ENCODE peak calls at places on chromosome X, in five cellular contexts. H is foreskin fibroblast, J is cardiac muscle cell, V is HCT116, A is B cell. Q is an unnamed sample.

GRCh38 chrX:10620121-10620699 is at the start of gene MID1:
- DNase-seq in A (peak; percentile 26), J (peak; percentile 87), H (peak; percentile 89), V (peak; percentile 55), Q (peak; percentile 26)

GRCh38 chrX:17559728-17560379 is 177.4 kb upstream of the SCML1 start:
- DNase-seq in J (peak; percentile 62), A (no peak), H (peak; percentile 91), V (peak; percentile 42), Q (no peak)

GRCh38 chrX:124232523-124233201 is 99.8 kb upstream of the TEX13D start:
- DNase-seq in A (no peak), V (no peak), J (no peak), H (no peak), Q (no peak)

GRCh38 chrX:19991350-19991718 is 473 bp upstream of the BCLAF3 start:
- DNase-seq in V (no peak), A (no peak), H (no peak), J (no peak), Q (no peak)

GRCh38 chrX:153456161-153456560 is 10.3 kb upstream of the TREX2 start:
- DNase-seq in A (no peak), V (no peak), J (no peak), H (no peak), Q (no peak)

GRCh38 chrX:13419918-13420317 is 100.1 kb upstream of the ATXN3L start:
- DNase-seq in H (no peak), J (no peak), A (no peak), V (no peak), Q (no peak)

GRCh38 chrX:10280061-10280460 is 123.3 kb downstream of the CLCN4 start:
- DNase-seq in J (no peak), H (peak; percentile 12), V (no peak), A (no peak), Q (no peak)

GRCh38 chrX:110531873-110532272 is 173.2 kb downstream of the RTL9 start:
- DNase-seq in J (no peak), V (no peak), H (peak; percentile 48), A (no peak), Q (no peak)

GRCh38 chrX:9324676-9325075 is 140.2 kb upstream of the TBL1X start:
- DNase-seq in J (no peak), A (no peak), H (peak; percentile 26), V (no peak), Q (no peak)

GRCh38 chrX:45063319-45064095 is 137.2 kb downstream of the DIPK2B start:
- DNase-seq in H (no peak), J (no peak), V (no peak), A (no peak), Q (no peak)

GRCh38 chrX:75596178-75596577 is 73.3 kb upstream of the ZDHHC15 start:
- DNase-seq in H (no peak), A (no peak), V (no peak), J (no peak), Q (no peak)

GRCh38 chrX:16212024-16212423 is 44.7 kb downstream of the MAGEB17 start:
- DNase-seq in V (no peak), J (no peak), H (peak; percentile 43), A (no peak), Q (no peak)

GRCh38 chrX:55489315-55490009 is at the start of gene USP51:
- DNase-seq in J (peak; percentile 74), H (peak; percentile 53), V (no peak), A (peak; percentile 55), Q (no peak)

GRCh38 chrX:66200050-66200664 is 36.1 kb downstream of the HEPH start:
- DNase-seq in H (no peak), J (no peak), A (no peak), V (no peak), Q (no peak)

GRCh38 chrX:97026406-97026805 is 142.7 kb downstream of the RPA4 start:
- DNase-seq in V (no peak), H (no peak), J (peak; percentile 40), A (no peak), Q (no peak)

GRCh38 chrX:38206542-38206941 is 14.1 kb downstream of the SRPX start:
- DNase-seq in H (peak; percentile 43), A (no peak), J (no peak), V (no peak), Q (no peak)

GRCh38 chrX:40326186-40326965 is 228.6 kb upstream of the BCOR start:
- DNase-seq in V (no peak), J (no peak), H (no peak), A (no peak), Q (no peak)

GRCh38 chrX:29952016-29952415 is 263.3 kb upstream of the MAGEB2 start:
- DNase-seq in J (no peak), H (no peak), V (no peak), A (no peak), Q (no peak)

GRCh38 chrX:72260448-72260847 is 16.6 kb downstream of the RPS4X start:
- DNase-seq in A (no peak), V (no peak), H (no peak), J (no peak), Q (no peak)

GRCh38 chrX:41677661-41678060 is 11.1 kb upstream of the GPR34 start:
- DNase-seq in A (no peak), H (no peak), J (no peak), V (no peak), Q (no peak)

GRCh38 chrX:120464409-120464808 is 4.7 kb downstream of the LAMP2 start:
- DNase-seq in V (no peak), A (no peak), H (no peak), J (no peak), Q (no peak)

GRCh38 chrX:119790977-119791436 is 423 bp downstream of the RPL39 start:
- DNase-seq in H (peak; percentile 31), V (no peak), J (peak; percentile 17), A (no peak), Q (no peak)

GRCh38 chrX:10078266-10078665 is 78.5 kb upstream of the CLCN4 start:
- DNase-seq in H (no peak), A (no peak), J (no peak), V (no peak), Q (no peak)

GRCh38 chrX:150845091-150845490 is 53.4 kb downstream of the CD99L2 start:
- DNase-seq in A (no peak), H (no peak), V (no peak), J (no peak), Q (no peak)

GRCh38 chrX:13285229-13285628 is 34.6 kb downstream of the ATXN3L start:
- DNase-seq in J (no peak), V (no peak), H (peak; percentile 29), A (no peak), Q (no peak)

GRCh38 chrX:20362268-20363002 is 95.7 kb upstream of the RPS6KA3 start:
- DNase-seq in A (no peak), H (peak; percentile 47), V (no peak), J (no peak), Q (no peak)

GRCh38 chrX:22135994-22136684 is 104.0 kb downstream of the PHEX start:
- DNase-seq in J (peak; percentile 75), H (peak; percentile 79), V (peak; percentile 16), A (peak; percentile 59), Q (no peak)

GRCh38 chrX:30981968-30982367 is 89.9 kb downstream of the FTHL17 start:
- DNase-seq in A (no peak), H (no peak), V (no peak), J (no peak), Q (no peak)

GRCh38 chrX:132615396-132616131 is 126.7 kb upstream of the MBNL3 start:
- DNase-seq in A (peak; percentile 64), H (peak; percentile 60), V (peak; percentile 29), J (peak; percentile 79), Q (no peak)

GRCh38 chrX:41759817-41760216 is 35.8 kb downstream of the GPR82 start:
- DNase-seq in J (peak; percentile 38), V (peak; percentile 15), H (peak; percentile 56), A (peak; percentile 54), Q (no peak)

GRCh38 chrX:39560285-39560684 is 537.5 kb downstream of the BCOR start:
- DNase-seq in J (no peak), V (no peak), H (no peak), A (no peak), Q (no peak)

GRCh38 chrX:126064901-126065541 is 101.1 kb downstream of the DCAF12L2 start:
- DNase-seq in H (no peak), A (no peak), J (no peak), V (no peak), Q (no peak)

GRCh38 chrX:2499507-2499906 is 1.3 kb downstream of the DHRSX start:
- DNase-seq in H (no peak), A (no peak), J (no peak), V (no peak), Q (no peak)

GRCh38 chrX:50723006-50723405 is 91.0 kb downstream of the SHROOM4 start:
- DNase-seq in A (no peak), H (no peak), J (no peak), V (no peak), Q (no peak)
- TF ChIP-seq CTCF in A (no peak), H (no peak), J (no peak), V (no peak), Q (no peak)

GRCh38 chrX:53094584-53094908 is 604 bp downstream of the KANTR start:
- DNase-seq in H (no peak), J (no peak), A (no peak), V (no peak), Q (no peak)

GRCh38 chrX:53095796-53096195 is 1.9 kb downstream of the KANTR start:
- DNase-seq in J (no peak), V (no peak), H (no peak), A (no peak), Q (no peak)

GRCh38 chrX:53091354-53091753 is 2.6 kb upstream of the KANTR start:
- DNase-seq in V (no peak), J (no peak), H (no peak), A (no peak), Q (no peak)

GRCh38 chrX:53093177-53093655 is 726 bp upstream of the KANTR start:
- DNase-seq in V (peak; percentile 65), H (peak; percentile 86), A (peak; percentile 75), J (peak; percentile 81), Q (no peak)

GRCh38 chrX:53093748-53094583 is at the start of gene KANTR:
- DNase-seq in H (peak; percentile 92), A (peak; percentile 82), J (peak; percentile 93), V (peak; percentile 90), Q (peak; percentile 48)
- TF ChIP-seq CTCF in H (no peak), A (no peak), J (no peak), V (no peak), Q (no peak)

GRCh38 chrX:95071052-95071451 is 1397.0 kb downstream of the FAM133A start:
- DNase-seq in H (no peak), A (no peak), V (no peak), J (no peak), Q (no peak)

GRCh38 chrX:95071621-95072020 is 1397.6 kb downstream of the FAM133A start:
- DNase-seq in A (no peak), V (no peak), J (no peak), H (peak; percentile 53), Q (no peak)

GRCh38 chrX:95076449-95076848 is 1402.4 kb downstream of the FAM133A start:
- DNase-seq in H (peak; percentile 38), J (peak; percentile 37), A (no peak), V (no peak), Q (no peak)
- TF ChIP-seq CTCF in H (peak; percentile 37), J (peak; percentile 53), A (no peak), V (no peak), Q (no peak)

GRCh38 chrX:130336531-130336930 is 3.2 kb upstream of the SLC25A14 start:
- DNase-seq in V (no peak), J (no peak), A (no peak), H (no peak), Q (no peak)

GRCh38 chrX:130330146-130330545 is 9.6 kb upstream of the SLC25A14 start:
- DNase-seq in H (no peak), V (no peak), A (no peak), J (no peak), Q (no peak)

GRCh38 chrX:130330706-130331105 is 9.0 kb upstream of the SLC25A14 start:
- DNase-seq in V (peak; percentile 64), J (peak; percentile 59), H (peak; percentile 61), A (peak; percentile 42), Q (no peak)
- TF ChIP-seq CTCF in V (peak; percentile 44), J (peak; percentile 53), H (peak; percentile 57), A (no peak), Q (no peak)